ENCODE peak calls at places on chromosome 16, in four cellular contexts. One of them, this sample, is unnamed.

GRCh38 chr16:84175351-84176081 is 11.3 kb downstream of the TAF1C start:
- DNase-seq in K562: peak; percentile 76
- DNase-seq in GM12878: peak; percentile 19
- DNase-seq in WTC11: peak; percentile 62
- DNase-seq in this sample: peak; percentile 91

GRCh38 chr16:53960954-53961616 is 257.1 kb downstream of the FTO start:
- DNase-seq in K562: no peak
- DNase-seq in GM12878: no peak
- DNase-seq in WTC11: no peak
- DNase-seq in this sample: peak; percentile 34

GRCh38 chr16:12976936-12977335 is 75.5 kb downstream of the SHISA9 start:
- DNase-seq in K562: no peak
- DNase-seq in GM12878: no peak
- DNase-seq in WTC11: no peak
- DNase-seq in this sample: no peak

GRCh38 chr16:85506358-85506911 is 106.7 kb upstream of the GSE1 start:
- DNase-seq in K562: no peak
- DNase-seq in GM12878: no peak
- DNase-seq in WTC11: no peak
- DNase-seq in this sample: no peak

GRCh38 chr16:79997257-79997656 is 396.7 kb upstream of the MAF start:
- DNase-seq in K562: peak; percentile 69
- DNase-seq in GM12878: no peak
- DNase-seq in WTC11: peak; percentile 37
- DNase-seq in this sample: peak; percentile 14

GRCh38 chr16:84774810-84775209 is 45.0 kb upstream of the CRISPLD2 start:
- DNase-seq in K562: no peak
- DNase-seq in GM12878: no peak
- DNase-seq in WTC11: no peak
- DNase-seq in this sample: no peak

GRCh38 chr16:89071686-89072182 is 21.9 kb upstream of the ACSF3 start:
- DNase-seq in K562: peak; percentile 37
- DNase-seq in GM12878: no peak
- DNase-seq in WTC11: no peak
- DNase-seq in this sample: peak; percentile 54

GRCh38 chr16:85491798-85492616 is 121.1 kb upstream of the GSE1 start:
- DNase-seq in K562: peak; percentile 50
- DNase-seq in GM12878: no peak
- DNase-seq in WTC11: no peak
- DNase-seq in this sample: no peak

GRCh38 chr16:11788914-11789313 is 8.1 kb downstream of the ZC3H7A start:
- DNase-seq in K562: no peak
- DNase-seq in GM12878: no peak
- DNase-seq in WTC11: no peak
- DNase-seq in this sample: no peak

GRCh38 chr16:28820016-28820415 is 2.8 kb upstream of the ATXN2L start:
- DNase-seq in K562: peak; percentile 82
- DNase-seq in GM12878: no peak
- DNase-seq in WTC11: no peak
- DNase-seq in this sample: no peak

GRCh38 chr16:66131156-66131807 is 235.2 kb upstream of the CDH5 start:
- DNase-seq in K562: no peak
- DNase-seq in GM12878: no peak
- DNase-seq in WTC11: no peak
- DNase-seq in this sample: no peak

GRCh38 chr16:67490330-67491096 is 7.2 kb upstream of the AGRP start:
- DNase-seq in K562: no peak
- DNase-seq in GM12878: no peak
- DNase-seq in WTC11: no peak
- DNase-seq in this sample: no peak

DNA sequence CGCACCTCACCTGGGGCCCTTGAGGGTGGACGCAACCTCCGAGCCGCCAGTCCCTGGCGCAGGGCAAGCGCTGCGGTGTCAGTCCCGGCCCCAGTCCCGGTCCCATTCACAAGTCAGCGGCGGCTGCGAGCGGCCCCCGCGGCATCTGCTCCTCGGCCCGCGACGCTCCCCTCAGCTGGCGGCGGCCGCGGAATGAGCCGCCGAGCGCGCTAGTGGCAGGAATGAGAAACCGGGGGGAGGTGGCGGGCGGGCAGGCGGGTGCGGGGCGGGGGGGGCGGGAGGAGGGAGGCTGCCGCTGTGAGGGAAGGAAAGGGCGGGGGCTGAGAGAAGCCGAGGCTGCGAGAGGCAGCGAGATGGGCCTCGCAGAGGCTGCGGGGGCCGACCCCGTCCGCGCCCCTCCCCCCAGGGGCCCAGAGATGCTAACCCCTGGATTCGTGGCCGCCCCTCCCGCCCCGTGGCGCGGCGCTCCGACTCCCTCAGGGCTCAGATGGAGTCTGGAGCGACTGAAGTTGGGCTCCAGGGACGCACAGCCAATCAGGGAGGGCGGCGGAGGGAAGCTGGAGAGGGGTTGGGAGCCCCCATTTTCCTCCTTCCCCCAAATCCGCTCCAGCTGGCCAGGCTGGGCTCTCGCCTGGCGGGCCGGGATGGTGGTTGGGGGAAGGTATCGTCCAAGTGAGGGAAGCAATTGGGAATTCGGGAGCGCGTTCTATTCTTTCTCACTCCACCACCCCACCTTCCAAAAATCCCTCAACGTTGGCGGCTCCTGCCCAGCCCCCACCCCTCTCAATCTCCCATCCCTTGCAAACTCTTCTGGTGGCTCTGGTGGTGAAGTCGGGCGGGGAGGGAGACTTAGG is at the start of gene CDH11:
- DNase-seq in K562: no peak
- DNase-seq in GM12878: no peak
- DNase-seq in WTC11: peak; percentile 70
- DNase-seq in this sample: peak; percentile 82
- TF ChIP-seq USF1 in K562: no peak
- TF ChIP-seq USF1 in GM12878: no peak
- TF ChIP-seq USF1 in WTC11: no peak
- TF ChIP-seq USF1 in this sample: no peak

DNA sequence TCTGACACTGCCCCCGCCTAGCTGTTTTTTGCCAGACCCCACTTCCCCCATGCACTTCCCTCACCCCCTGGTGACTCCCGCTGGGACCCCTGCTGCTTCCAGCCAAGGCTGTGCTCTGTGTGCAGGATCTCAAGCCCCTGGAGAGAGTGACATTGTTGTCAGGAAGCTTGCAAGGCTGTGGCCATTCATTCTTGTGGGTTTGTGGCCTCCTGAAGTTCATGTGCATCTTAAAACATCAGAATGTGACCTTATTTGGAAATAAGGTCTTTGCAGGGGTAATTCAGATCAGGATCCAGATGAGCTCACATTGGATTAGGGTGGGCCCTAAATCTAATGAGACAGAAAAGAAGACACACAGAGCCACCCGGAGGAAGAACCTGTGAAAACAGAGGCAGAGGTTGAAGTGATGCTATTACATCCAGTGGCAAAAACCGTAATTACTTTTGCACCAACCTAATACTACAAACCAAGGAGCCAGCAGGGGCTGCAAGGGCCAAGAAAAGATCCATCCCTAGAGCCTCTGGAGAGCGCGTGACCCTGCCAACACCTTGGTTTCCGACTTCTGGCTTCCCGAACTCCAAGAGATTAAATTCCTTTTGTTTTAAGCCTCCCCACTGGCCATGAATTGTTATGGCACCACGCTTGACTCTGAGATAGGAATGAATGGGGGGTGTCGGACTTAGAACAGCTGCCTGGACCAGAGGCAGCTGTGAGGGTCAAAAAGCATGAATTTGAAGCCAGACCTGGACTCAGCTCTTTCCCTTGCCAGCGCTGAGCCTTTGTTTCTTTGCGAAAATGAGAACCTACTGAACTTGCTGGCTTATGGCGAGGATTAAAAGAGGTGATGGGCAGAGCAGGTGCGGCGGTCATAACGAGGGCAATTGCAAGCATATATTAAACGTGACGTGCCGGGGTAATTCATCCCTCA is 75.5 kb downstream of the BMERB1 start:
- DNase-seq in K562: no peak
- DNase-seq in GM12878: no peak
- DNase-seq in WTC11: no peak
- DNase-seq in this sample: peak; percentile 23
- TF ChIP-seq USF1 in K562: no peak
- TF ChIP-seq USF1 in GM12878: no peak
- TF ChIP-seq USF1 in WTC11: no peak
- TF ChIP-seq USF1 in this sample: no peak

GRCh38 chr16:86657972-86658371 is 79.6 kb downstream of the FOXL1 start:
- DNase-seq in K562: no peak
- DNase-seq in GM12878: no peak
- DNase-seq in WTC11: no peak
- DNase-seq in this sample: no peak

GRCh38 chr16:86649875-86650274 is 71.5 kb downstream of the FOXL1 start:
- DNase-seq in K562: no peak
- DNase-seq in GM12878: no peak
- DNase-seq in WTC11: no peak
- DNase-seq in this sample: no peak

GRCh38 chr16:86651823-86652222 is 73.5 kb downstream of the FOXL1 start:
- DNase-seq in K562: no peak
- DNase-seq in GM12878: no peak
- DNase-seq in WTC11: no peak
- DNase-seq in this sample: no peak

GRCh38 chr16:86651013-86651627 is 72.8 kb downstream of the FOXL1 start:
- DNase-seq in K562: no peak
- DNase-seq in GM12878: no peak
- DNase-seq in WTC11: no peak
- DNase-seq in this sample: no peak

DNA sequence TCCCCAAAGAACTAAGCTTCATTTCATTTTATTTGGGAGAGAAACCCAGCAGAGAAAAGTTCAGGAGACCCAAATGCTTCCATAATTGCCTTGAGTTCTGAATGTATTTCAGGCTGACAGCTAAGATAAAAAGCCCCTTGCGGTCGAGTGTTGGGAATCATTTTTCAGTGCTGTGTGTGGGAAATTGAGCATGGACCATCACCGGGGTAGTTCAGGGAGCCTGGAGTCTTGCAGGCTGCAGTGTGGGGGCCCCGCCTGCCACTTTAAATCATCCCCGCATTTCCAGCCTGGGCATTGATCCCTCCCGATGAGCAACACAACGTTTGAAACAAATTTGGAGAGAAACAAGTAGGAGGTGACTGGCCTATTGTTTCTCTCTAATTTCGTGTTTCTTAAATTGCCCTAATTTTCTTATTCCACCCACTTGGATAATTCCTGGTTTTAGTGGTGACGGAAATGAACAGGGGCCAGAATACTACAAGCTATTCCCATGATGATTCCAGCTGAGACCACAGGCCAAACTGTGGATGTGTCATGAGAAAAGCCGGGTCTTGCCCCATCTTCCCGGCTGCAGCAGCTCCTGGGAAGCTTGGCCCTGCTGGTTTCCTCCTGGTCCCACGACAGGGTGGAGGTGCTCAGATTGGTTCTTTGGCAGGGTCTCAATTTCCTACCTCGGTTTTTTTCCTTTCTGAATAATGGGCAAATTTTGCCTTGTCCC is 75.1 kb downstream of the FOXL1 start:
- DNase-seq in K562: no peak
- DNase-seq in GM12878: no peak
- DNase-seq in WTC11: no peak
- DNase-seq in this sample: no peak
- TF ChIP-seq USF1 in K562: no peak
- TF ChIP-seq USF1 in GM12878: no peak
- TF ChIP-seq USF1 in WTC11: no peak
- TF ChIP-seq USF1 in this sample: no peak

GRCh38 chr16:546909-547770 is 13.1 kb upstream of the PRR35 start:
- DNase-seq in K562: peak; percentile 63
- DNase-seq in GM12878: no peak
- DNase-seq in WTC11: peak; percentile 88
- DNase-seq in this sample: peak; percentile 69
- TF ChIP-seq USF1 in K562: no peak
- TF ChIP-seq USF1 in GM12878: no peak
- TF ChIP-seq USF1 in WTC11: no peak
- TF ChIP-seq USF1 in this sample: no peak